ENCODE peak calls at places on chromosomes 11 and 22, in four cellular contexts. E is stimulated activated CD4-positive, alpha-beta T cell treated with anti-CD3 and anti-CD28 coated beads, Interleukin-1b, Interleukin-23, amount 100 ng/mL, for 24 hours; X is posterior cingulate gyrus; J is caudate nucleus. O is an unnamed sample.

GRCh38 chr11:68251770-68252169 is 20.0 kb downstream of the C11orf24 start:
- DNase-seq in E (no peak), X (no peak), J (no peak), O (no peak)

GRCh38 chr11:116686891-116687290 is 85.9 kb downstream of the BUD13 start:
- DNase-seq in E (no peak), X (no peak), J (no peak), O (no peak)

GRCh38 chr11:128804481-128804880 is 62.6 kb downstream of the KCNJ1 start:
- DNase-seq in E (no peak), X (no peak), J (no peak), O (no peak)

GRCh38 chr11:119509969-119510401 is 87.0 kb upstream of the THY1 start:
- DNase-seq in E (no peak), X (no peak), J (no peak), O (no peak)

GRCh38 chr11:94519478-94520084 is 7.3 kb downstream of the C11orf97 start:
- DNase-seq in E (no peak), X (no peak), J (no peak), O (peak; percentile 55)

GRCh38 chr11:119529063-119529845 is 106.3 kb upstream of the THY1 start:
- DNase-seq in E (no peak), X (peak; percentile 5), J (no peak), O (no peak)

GRCh38 chr22:45007247-45007945 is 2.4 kb downstream of the PHF21B start:
- DNase-seq in E (no peak), X (peak; percentile 55), J (no peak), O (peak; percentile 95)

GRCh38 chr11:44457862-44458261 is 107.6 kb upstream of the CD82 start:
- DNase-seq in E (no peak), X (no peak), J (no peak), O (no peak)

GRCh38 chr11:77187776-77188175 is 59.7 kb downstream of the MYO7A start:
- DNase-seq in E (no peak), X (no peak), J (no peak), O (no peak)

GRCh38 chr22:47396515-47396914 is 634.1 kb downstream of the TBC1D22A start:
- DNase-seq in E (no peak), X (no peak), J (no peak), O (no peak)

GRCh38 chr11:76669901-76670474 is 559 bp downstream of the LRRC32 start:
- DNase-seq in E (no peak), X (no peak), J (no peak), O (peak; percentile 75)

GRCh38 chr22:45709866-45710265 is 38.2 kb downstream of the ATXN10 start:
- DNase-seq in E (no peak), X (no peak), J (no peak), O (no peak)

GRCh38 chr11:24513837-24514594 is 17.2 kb downstream of the LUZP2 start:
- DNase-seq in E (no peak), X (no peak), J (no peak), O (no peak)

GRCh38 chr22:28034760-28035401 is 115.8 kb upstream of the PITPNB start:
- DNase-seq in E (no peak), X (peak; percentile 52), J (no peak), O (peak; percentile 85)

O was measured in left kidney.